ENCODE peak calls at places on chromosomes 2 and 18, in five cellular contexts. V, E, L, Z and Q are unnamed samples.

GRCh38 chr2:20509766-20510490 is 63.1 kb downstream of the RHOB start:
- DNase-seq in V (no peak), E (no peak), L (no peak), Z (peak), Q (peak)

GRCh38 chr2:45218931-45219339 is 209.7 kb upstream of the SIX2 start:
- DNase-seq in V (no peak), E (no peak), L (no peak), Z (no peak), Q (no peak)

GRCh38 chr2:64750001-64750816 is 96.5 kb upstream of the SERTAD2 start:
- DNase-seq in V (peak), E (peak), L (peak), Z (peak), Q (peak)

GRCh38 chr2:240648650-240649275 is 23.5 kb downstream of the GPR35 start:
- DNase-seq in V (no peak), E (no peak), L (no peak), Z (no peak), Q (no peak)

GRCh38 chr2:40130251-40130994 is 321.5 kb downstream of the SLC8A1 start:
- DNase-seq in V (no peak), E (peak), L (no peak), Z (no peak), Q (no peak)

GRCh38 chr18:76376668-76377358 is 118.2 kb downstream of the ZNF516 start:
- DNase-seq in V (no peak), E (peak), L (no peak), Z (no peak), Q (no peak)

GRCh38 chr18:74378179-74378682 is 62.6 kb downstream of the C18orf63 start:
- DNase-seq in V (no peak), E (no peak), L (peak), Z (no peak), Q (peak)

GRCh38 chr2:84084856-84085255 is 374.2 kb downstream of the SUCLG1 start:
- DNase-seq in V (no peak), E (no peak), L (no peak), Z (no peak), Q (no peak)

GRCh38 chr2:9709539-9710285 is 78.9 kb upstream of the YWHAQ start:
- DNase-seq in V (no peak), E (peak), L (no peak), Z (no peak), Q (no peak)

GRCh38 chr2:84314250-84314649 is 144.8 kb downstream of the SUCLG1 start:
- DNase-seq in V (no peak), E (no peak), L (no peak), Z (no peak), Q (no peak)

GRCh38 chr2:63058149-63058741 is 7.6 kb downstream of the OTX1 start:
- DNase-seq in V (peak), E (no peak), L (no peak), Z (no peak), Q (no peak)

GRCh38 chr2:131143803-131144202 is 38.7 kb downstream of the PLEKHB2 start:
- DNase-seq in V (no peak), E (no peak), L (no peak), Z (no peak), Q (no peak)

GRCh38 chr2:12816379-12817306 is 99.9 kb downstream of the TRIB2 start:
- DNase-seq in V (no peak), E (no peak), L (peak), Z (no peak), Q (no peak)

GRCh38 chr2:18597618-18598017 is 8.2 kb upstream of the NT5C1B start:
- DNase-seq in V (no peak), E (no peak), L (no peak), Z (no peak), Q (no peak)